ENCODE peak calls at places on chromosomes 12 and 14, in six cellular contexts. S is GM06990; H is right cardiac atrium; Q is effector memory CD4-positive, alpha-beta T cell; Z is fibroblast of lung; V is IMR-90. L is an unnamed sample. For H3K27me3, the result is how much of the 10 kb centered on the place peaks cover.

GRCh38 chr14:81464253-81465001 is 64.3 kb upstream of the STON2 start:
- DNase-seq in S (peak), H (no peak), Q (peak), Z (peak), V (peak), L (no peak)

GRCh38 chr12:46944771-46945170 is 119.0 kb upstream of the SLC38A4 start:
- DNase-seq in S (no peak), H (no peak), Q (no peak), Z (no peak), V (no peak), L (no peak)

GRCh38 chr14:101854366-101854765 is 92.9 kb downstream of the PPP2R5C start:
- DNase-seq in S (no peak), H (no peak), Q (no peak), Z (no peak), V (peak), L (no peak)

GRCh38 chr14:55245657-55246268 is 25.5 kb upstream of the FBXO34 start:
- DNase-seq in S (no peak), H (no peak), Q (peak), Z (peak), V (peak), L (no peak)

GRCh38 chr12:41968661-41969060 is 176.0 kb downstream of the GXYLT1 start:
- DNase-seq in S (no peak), H (no peak), Q (no peak), Z (peak), V (no peak), L (no peak)

GRCh38 chr12:60194682-60195081 is 598.9 kb downstream of the SLC16A7 start:
- DNase-seq in S (no peak), H (no peak), Q (no peak), Z (peak), V (peak), L (no peak)

GRCh38 chr12:34399631-34400422 is 377.5 kb downstream of the ALG10 start:
- DNase-seq in S (no peak), H (peak), Q (no peak), Z (no peak), V (no peak), L (peak)

GRCh38 chr14:25371053-25371452 is 321.1 kb upstream of the STXBP6 start:
- DNase-seq in S (no peak), H (no peak), Q (no peak), Z (no peak), V (no peak), L (no peak)

GRCh38 chr14:50954811-50955372 is 10.6 kb upstream of the PYGL start:
- DNase-seq in S (no peak), H (no peak), Q (no peak), Z (peak), V (peak), L (no peak)

GRCh38 chr12:58750484-58750883 is 169.8 kb downstream of the LRIG3 start:
- DNase-seq in S (no peak), H (peak), Q (no peak), Z (peak), V (peak), L (no peak)

GRCh38 chr14:33477752-33478151 is 473.1 kb downstream of the EGLN3 start:
- DNase-seq in S (no peak), H (no peak), Q (no peak), Z (peak), V (no peak), L (no peak)

GRCh38 chr12:24201258-24201970 is 251.9 kb upstream of the SOX5 start:
- DNase-seq in S (peak), H (no peak), Q (no peak), Z (peak), V (no peak), L (no peak)

GRCh38 chr12:105084251-105085250 is at the start of gene ALDH1L2:
- DNase-seq in S (peak), H (peak), Q (peak), Z (peak), V (peak), L (peak)

GRCh38 chr14:30143617-30144016 is 216.0 kb upstream of the PRKD1 start:
- DNase-seq in S (no peak), H (no peak), Q (no peak), Z (peak), V (peak), L (no peak)

GRCh38 chr12:66190519-66191406 is 1.7 kb downstream of the IRAK3 start:
- DNase-seq in S (no peak), H (no peak), Q (no peak), Z (peak), V (peak), L (no peak)

GRCh38 chr14:55277972-55278740 is 6.9 kb downstream of the FBXO34 start:
- DNase-seq in S (peak), H (no peak), Q (no peak), Z (no peak), V (no peak), L (no peak)

GRCh38 chr12:30905483-30906009 is 21.0 kb upstream of the TSPAN11 start:
- DNase-seq in S (no peak), H (no peak), Q (no peak), Z (no peak), V (no peak), L (no peak)

GRCh38 chr14:25102788-25103187 is 52.8 kb upstream of the STXBP6 start:
- DNase-seq in S (no peak), H (no peak), Q (no peak), Z (no peak), V (no peak), L (no peak)

GRCh38 chr14:102785598-102785963 is 8.3 kb downstream of the TRAF3 start:
- DNase-seq in S (no peak), H (no peak), Q (no peak), Z (no peak), V (no peak), L (no peak)

GRCh38 chr12:24840046-24840800 is 108.7 kb downstream of the BCAT1 start:
- DNase-seq in S (no peak), H (no peak), Q (no peak), Z (peak), V (peak), L (no peak)

GRCh38 chr12:31019561-31020308 is 53.9 kb upstream of the DDX11 start:
- DNase-seq in S (no peak), H (no peak), Q (no peak), Z (no peak), V (no peak), L (no peak)

GRCh38 chr14:38731962-38732361 is 371.1 kb downstream of the SEC23A start:
- DNase-seq in S (no peak), H (no peak), Q (no peak), Z (no peak), V (no peak), L (no peak)

GRCh38 chr12:108596854-108597558 is 878 bp downstream of the TMEM119 start:
- DNase-seq in S (no peak), H (no peak), Q (no peak), Z (no peak), V (no peak), L (no peak)

DNA sequence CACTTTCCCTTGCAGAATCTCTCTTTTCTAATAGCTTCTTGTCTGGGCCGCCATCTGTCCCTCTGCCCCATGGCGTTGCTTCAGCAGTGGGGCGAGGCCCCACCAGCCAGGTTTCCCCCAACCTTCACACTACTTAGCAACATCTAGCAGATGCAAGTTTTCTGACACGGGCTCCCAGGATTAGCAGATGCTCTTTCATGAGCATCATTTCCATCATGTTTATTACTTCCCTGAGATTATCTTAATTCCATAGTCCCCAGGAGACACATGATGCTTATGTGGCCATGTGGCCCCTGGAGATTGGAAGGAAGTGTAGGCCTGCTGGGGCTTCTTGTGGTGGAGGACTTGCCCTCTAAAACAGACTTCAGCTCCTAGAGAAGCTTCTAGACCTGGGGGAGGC is 102.0 kb upstream of the MYL2 start:
- DNase-seq in S (no peak), H (no peak), Q (no peak), Z (no peak), V (no peak), L (no peak)
- H3K27me3 ChIP-seq in S (under half), H (under half), Q (under half), Z (under half), V (under half), L (under half)

GRCh38 chr12:52871291-52871961 is 22.6 kb upstream of the KRT78 start:
- DNase-seq in S (no peak), H (peak), Q (no peak), Z (peak), V (peak), L (no peak)
- H3K4me3 ChIP-seq in S (no peak), H (no peak), Q (no peak), Z (no peak), V (no peak), L (no peak)

GRCh38 chr14:37597538-37598084 is 2.2 kb downstream of the TTC6 start:
- DNase-seq in S (no peak), H (no peak), Q (no peak), Z (no peak), V (no peak), L (no peak)
- H3K27me3 ChIP-seq in S (under half), H (under half), Q (half or more), Z (half or more), V (half or more), L (half or more)

GRCh38 chr12:121780429-121780828 is 13.1 kb downstream of the RHOF start:
- DNase-seq in S (no peak), H (no peak), Q (no peak), Z (no peak), V (no peak), L (no peak)

GRCh38 chr12:121783771-121784170 is 9.7 kb downstream of the RHOF start:
- DNase-seq in S (no peak), H (no peak), Q (no peak), Z (no peak), V (no peak), L (no peak)

GRCh38 chr12:121781751-121782615 is 11.5 kb downstream of the RHOF start:
- DNase-seq in S (peak), H (no peak), Q (peak), Z (no peak), V (peak), L (no peak)

GRCh38 chr12:121784460-121784859 is 9.0 kb downstream of the RHOF start:
- DNase-seq in S (no peak), H (no peak), Q (no peak), Z (peak), V (peak), L (no peak)

DNA sequence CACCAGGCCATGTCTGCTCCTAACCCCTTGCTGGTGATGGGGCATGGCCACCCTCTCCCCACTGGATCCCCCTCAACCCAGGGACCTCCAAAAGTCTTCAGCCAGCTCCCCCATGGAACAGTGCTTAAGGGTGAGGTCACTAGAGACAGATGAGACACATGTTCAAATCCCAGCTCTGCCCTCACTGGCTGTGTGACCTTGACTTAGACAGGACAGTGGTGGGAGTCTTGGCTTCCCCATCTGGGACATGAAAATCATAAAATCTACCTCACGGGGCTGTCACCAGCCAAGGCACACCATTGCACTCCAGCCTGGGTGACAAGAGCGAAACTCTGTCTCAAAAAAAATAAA is 10.9 kb downstream of the RHOF start:
- DNase-seq in S (no peak), H (no peak), Q (no peak), Z (no peak), V (no peak), L (no peak)
- H3K4me3 ChIP-seq in S (peak), H (no peak), Q (no peak), Z (no peak), V (no peak), L (no peak)

GRCh38 chr14:36661506-36662257 is at the start of gene PAX9:
- DNase-seq in S (peak), H (peak), Q (no peak), Z (peak), V (peak), L (no peak)
- H3K27me3 ChIP-seq in S (under half), H (under half), Q (half or more), Z (half or more), V (half or more), L (half or more)